ENCODE peak calls at places on chromosomes 11 and 22, in seven cellular contexts. S is tibial artery, H is colonic mucosa, G is upper lobe of right lung, V is heart right ventricle, B is IMR-90, I is heart left ventricle. R is an unnamed sample. For H3K4me1, the result is how much of the 10 kb centered on the place peaks cover.

GRCh38 chr11:118353084-118353710 is 6.2 kb upstream of the UBE4A start:
- DNase-seq in V (no peak), I (no peak), B (peak), G (no peak), H (no peak), S (no peak), R (no peak)

GRCh38 chr11:1197886-1198765 is 24.7 kb upstream of the MUC5B start:
- DNase-seq in G (peak), I (no peak), B (no peak), V (no peak), H (no peak), S (peak), R (no peak)

GRCh38 chr22:47233316-47234243 is 471.1 kb downstream of the TBC1D22A start:
- DNase-seq in I (no peak), H (no peak), B (no peak), S (no peak), G (no peak), V (no peak), R (peak)

GRCh38 chr11:94926698-94927237 is 46.6 kb downstream of the CWC15 start:
- DNase-seq in G (peak), V (peak), H (peak), I (peak), S (peak), B (peak), R (peak)

GRCh38 chr11:71283960-71284359 is 31.6 kb upstream of the SHANK2 start:
- DNase-seq in V (no peak), G (peak), B (no peak), H (peak), I (no peak), S (peak), R (no peak)

GRCh38 chr22:38034278-38034882 is 22.8 kb upstream of the PICK1 start:
- DNase-seq in V (peak), B (peak), I (peak), H (peak), G (peak), S (peak), R (peak)

GRCh38 chr22:45319319-45319675 is 9.6 kb downstream of the FAM118A start:
- DNase-seq in G (no peak), V (no peak), H (no peak), I (peak), S (no peak), B (peak), R (no peak)

GRCh38 chr22:47213571-47214230 is 451.3 kb downstream of the TBC1D22A start:
- DNase-seq in S (peak), I (no peak), G (no peak), H (peak), V (no peak), B (no peak), R (no peak)

GRCh38 chr11:65618763-65619162 is 3.2 kb downstream of the PCNX3 start:
- DNase-seq in S (peak), G (no peak), H (no peak), B (no peak), I (no peak), V (no peak), R (no peak)

GRCh38 chr11:65616575-65617001 is 1.0 kb downstream of the PCNX3 start:
- DNase-seq in V (no peak), H (no peak), S (peak), G (no peak), I (no peak), B (no peak), R (no peak)

GRCh38 chr11:65617990-65618751 is 2.6 kb downstream of the PCNX3 start:
- DNase-seq in H (no peak), G (no peak), S (peak), V (no peak), B (no peak), I (no peak), R (no peak)

GRCh38 chr11:65615950-65616574 is 486 bp downstream of the PCNX3 start:
- DNase-seq in B (no peak), V (no peak), S (peak), G (no peak), I (no peak), H (peak), R (no peak)

GRCh38 chr11:65617136-65617850 is 1.7 kb downstream of the PCNX3 start:
- DNase-seq in H (no peak), V (no peak), G (no peak), I (no peak), B (no peak), S (peak), R (no peak)
- H3K27ac ChIP-seq in H (no peak), V (no peak), G (no peak), I (no peak), B (no peak), S (no peak), R (no peak)

DNA sequence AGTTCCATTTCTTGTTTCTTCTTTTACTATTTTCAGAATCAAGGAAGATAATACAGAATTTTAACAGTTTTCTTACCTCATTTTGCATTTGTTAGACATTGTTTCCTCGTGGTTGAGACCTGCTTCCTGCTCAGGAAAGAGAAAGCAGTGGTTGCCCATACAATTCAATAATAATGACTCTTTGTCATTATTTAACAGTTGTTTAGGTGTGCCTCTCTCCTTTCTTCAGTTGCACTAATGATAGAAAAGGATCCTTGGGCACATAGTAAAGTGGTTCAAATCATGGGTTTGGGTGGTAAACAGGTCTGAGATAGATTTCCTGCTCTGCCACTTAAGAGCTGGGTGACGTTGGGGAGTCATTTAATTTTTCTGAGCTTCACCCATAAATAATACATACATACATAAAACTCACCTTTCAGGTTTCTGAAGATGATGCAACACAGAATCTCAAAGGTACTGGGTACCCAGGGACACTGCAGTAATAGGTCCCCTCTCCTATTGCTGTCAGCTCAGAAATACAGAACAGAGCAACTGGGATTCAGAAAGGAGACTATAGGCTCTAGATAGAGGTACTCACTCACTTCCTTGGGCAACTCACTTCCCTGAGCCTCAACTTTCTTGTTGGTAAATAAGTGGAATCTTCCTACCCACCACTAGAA is 34.8 kb downstream of the CD44 start:
- DNase-seq in I (no peak), G (no peak), S (no peak), H (no peak), B (no peak), V (no peak), R (no peak)
- H3K4me1 ChIP-seq in I (under half), G (half or more), S (under half), H (under half), B (under half), V (half or more), R (under half)

GRCh38 chr11:128906185-128907065 is 15.3 kb downstream of the KCNJ5 start:
- DNase-seq in H (no peak), V (no peak), G (no peak), S (no peak), B (no peak), I (no peak), R (no peak)
- TF ChIP-seq CTCF in H (no peak), V (no peak), G (no peak), S (no peak), B (no peak), I (no peak), R (no peak)

DNA sequence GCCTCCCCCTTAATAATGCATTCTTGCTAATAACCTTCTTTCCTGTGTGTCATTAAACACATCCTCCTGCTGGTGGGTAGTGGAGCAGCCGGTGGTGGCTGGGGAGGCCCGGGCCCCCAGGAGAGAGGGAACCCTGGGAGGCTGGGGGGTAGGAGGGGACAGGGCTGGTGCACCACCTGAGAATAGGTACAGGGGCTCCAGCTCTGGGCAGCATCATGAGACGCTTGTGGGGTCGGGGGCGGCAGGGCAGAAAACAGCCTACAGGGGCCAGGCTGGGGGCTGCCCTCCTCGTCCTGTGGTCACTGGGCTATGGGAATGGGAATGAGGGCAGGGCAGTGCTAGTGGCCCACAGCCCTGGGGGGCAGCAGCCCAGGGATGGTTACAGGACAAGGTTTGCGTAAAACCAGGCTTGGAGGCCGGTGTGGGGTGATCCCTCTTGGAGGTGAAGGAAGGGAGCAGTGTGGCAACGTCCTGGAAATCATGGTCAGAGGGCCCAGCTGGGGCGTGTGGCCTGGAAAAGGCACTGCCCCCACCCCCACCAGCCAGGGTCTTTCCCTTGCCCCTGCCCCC is 18.5 kb upstream of the CCDC188 start:
- DNase-seq in H (no peak), V (no peak), B (no peak), S (no peak), I (no peak), G (no peak), R (no peak)
- H3K27ac ChIP-seq in H (no peak), V (no peak), B (no peak), S (no peak), I (no peak), G (no peak), R (no peak)

DNA sequence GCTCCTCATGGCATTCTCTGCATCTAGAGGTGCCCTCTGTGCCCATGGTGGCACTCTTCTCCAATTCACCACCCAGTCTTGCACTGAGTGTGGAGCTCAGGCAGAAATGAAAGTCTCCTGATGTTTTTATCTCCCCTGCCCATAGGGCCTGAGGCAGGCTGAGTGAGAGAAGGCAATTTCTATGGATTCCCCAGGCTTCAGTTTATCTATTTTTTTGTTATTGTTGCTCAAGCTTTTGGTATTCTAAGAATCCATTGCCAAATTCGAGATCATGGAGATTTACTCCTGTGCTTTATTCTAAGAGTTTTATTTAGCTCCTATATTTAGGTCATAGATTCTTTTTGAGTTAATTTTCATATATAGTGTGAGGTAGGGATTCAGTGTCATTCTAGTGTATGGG is 40.7 kb downstream of the TSPAN18 start:
- DNase-seq in V (no peak), S (no peak), G (no peak), I (no peak), H (no peak), B (peak), R (peak)
- H3K4me1 ChIP-seq in V (under half), S (under half), G (under half), I (half or more), H (under half), B (under half), R (under half)

GRCh38 chr11:134978388-134979088 is 566.5 kb upstream of the B3GAT1 start:
- DNase-seq in V (no peak), I (no peak), B (no peak), G (no peak), H (no peak), S (no peak), R (no peak)
- TF ChIP-seq CTCF in V (no peak), I (no peak), B (no peak), G (no peak), H (no peak), S (peak), R (no peak)

GRCh38 chr22:27420817-27421361 is 380.7 kb downstream of the MN1 start:
- DNase-seq in S (peak), B (peak), H (peak), G (peak), I (peak), V (peak), R (peak)
- H3K27ac ChIP-seq in S (peak), B (peak), H (no peak), G (peak), I (peak), V (peak), R (peak)

DNA sequence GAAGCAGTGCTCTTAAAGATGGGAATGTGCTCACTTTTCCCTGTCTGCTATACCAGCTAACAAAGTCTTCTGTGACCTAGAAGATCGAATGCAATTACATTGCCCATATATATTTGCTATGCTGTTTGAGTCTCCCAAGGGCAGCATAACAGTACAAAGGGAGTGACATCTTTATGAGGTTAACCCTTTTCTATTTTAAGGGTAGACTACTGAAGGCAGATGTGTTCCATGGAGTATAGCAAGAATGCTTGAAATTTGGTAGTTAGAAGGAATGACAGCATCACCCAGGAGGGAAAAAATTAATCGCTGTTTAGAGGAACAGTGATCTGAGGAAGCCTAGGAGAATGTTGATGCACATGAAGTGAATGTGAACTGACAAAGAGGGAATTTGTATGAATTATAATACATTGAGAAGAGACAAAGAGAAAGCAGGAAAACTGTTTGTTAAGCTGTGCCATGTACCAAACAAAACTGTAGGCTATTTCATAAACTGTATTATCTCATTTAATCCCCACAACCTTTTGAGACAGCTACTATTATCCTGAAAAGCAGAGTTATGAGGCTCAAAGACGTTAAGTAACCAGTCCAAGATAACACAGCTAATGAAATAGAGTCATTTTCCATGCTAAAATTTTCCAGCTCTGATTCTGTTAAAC is 13.0 kb downstream of the MAML2 start:
- DNase-seq in B (no peak), S (no peak), G (no peak), I (no peak), V (no peak), H (no peak), R (no peak)
- H3K4me1 ChIP-seq in B (under half), S (under half), G (half or more), I (under half), V (half or more), H (under half), R (under half)

GRCh38 chr11:66852466-66853241 is 4.2 kb upstream of the LRFN4 start:
- DNase-seq in G (peak), S (peak), V (no peak), I (no peak), B (no peak), H (no peak), R (no peak)
- TF ChIP-seq CTCF in G (no peak), S (no peak), V (no peak), I (no peak), B (no peak), H (no peak), R (no peak)